ENCODE peak calls at places on chromosomes 1 and 21, in eight cellular contexts. G is uterus; H is neural progenitor cell; I is heart left ventricle; Z is fibroblast of lung; A is esophagus squamous epithelium; V is effector memory CD4-positive, alpha-beta T cell; D is endothelial cell of umbilical vein. N is an unnamed sample.
A peak's percentile ranks its signal among the peaks of the same experiment; 100 is the strongest.

GRCh38 chr1:224800486-224801119 is 128.9 kb upstream of the DNAH14 start:
- DNase-seq in V (no peak), Z (no peak), H (no peak), I (no peak), A (no peak), D (no peak), G (no peak), N (no peak)

GRCh38 chr1:245160288-245160687 is 5.5 kb downstream of the KIF26B start:
- DNase-seq in G (no peak), D (no peak), A (no peak), Z (no peak), V (no peak), I (no peak), H (no peak), N (no peak)

GRCh38 chr21:10463156-10463555 is 58.2 kb upstream of the TPTE start:
- DNase-seq in G (no peak), A (no peak), Z (no peak), H (no peak), I (no peak), D (no peak), V (no peak), N (no peak)

GRCh38 chr1:1041092-1041503 is 21.2 kb downstream of the AGRN start:
- DNase-seq in G (no peak), I (no peak), H (peak; percentile 83), Z (no peak), A (no peak), D (no peak), V (no peak), N (no peak)

GRCh38 chr1:50105430-50105829 is 3.3 kb upstream of the ELAVL4 start:
- DNase-seq in I (no peak), V (no peak), H (no peak), A (no peak), D (no peak), G (no peak), Z (no peak), N (no peak)

GRCh38 chr1:172321429-172321828 is 99.1 kb upstream of the C1orf105 start:
- DNase-seq in D (peak; percentile 58), I (peak; percentile 26), Z (peak; percentile 83), V (no peak), A (no peak), H (no peak), G (no peak), N (peak; percentile 26)

GRCh38 chr1:97270508-97271307 is 549.1 kb downstream of the PTBP2 start:
- DNase-seq in H (no peak), A (no peak), G (no peak), V (no peak), I (no peak), D (peak; percentile 58), Z (peak; percentile 83), N (no peak)

GRCh38 chr1:34885405-34886247 is 26.1 kb upstream of the SMIM12 start:
- DNase-seq in H (peak; percentile 74), V (peak; percentile 26), I (peak; percentile 54), A (no peak), D (peak; percentile 22), Z (peak; percentile 24), G (no peak), N (peak; percentile 52)

GRCh38 chr1:174166530-174167328 is 7.4 kb downstream of the RABGAP1L start:
- DNase-seq in I (no peak), A (no peak), V (no peak), G (no peak), D (no peak), H (no peak), Z (no peak), N (no peak)

GRCh38 chr1:198467342-198467741 is 73.1 kb downstream of the ATP6V1G3 start:
- DNase-seq in Z (no peak), I (no peak), A (no peak), H (no peak), D (no peak), V (no peak), G (no peak), N (no peak)

GRCh38 chr1:228242313-228242864 is 34.5 kb downstream of the OBSCN start:
- DNase-seq in I (no peak), G (no peak), V (no peak), A (no peak), Z (no peak), H (no peak), D (no peak), N (no peak)

GRCh38 chr1:228246216-228246900 is 38.5 kb downstream of the OBSCN start:
- DNase-seq in H (no peak), I (no peak), V (no peak), D (no peak), A (no peak), G (no peak), Z (no peak), N (no peak)

GRCh38 chr1:228243093-228243492 is 35.2 kb downstream of the OBSCN start:
- DNase-seq in G (no peak), I (no peak), H (no peak), D (no peak), Z (no peak), V (no peak), A (no peak), N (no peak)

GRCh38 chr1:228241259-228241658 is 33.4 kb downstream of the OBSCN start:
- DNase-seq in Z (no peak), H (no peak), A (no peak), V (no peak), I (no peak), G (no peak), D (no peak), N (no peak)

GRCh38 chr1:228245111-228245510 is 37.3 kb downstream of the OBSCN start:
- DNase-seq in Z (no peak), D (no peak), V (no peak), A (no peak), G (no peak), I (no peak), H (no peak), N (no peak)
- H3K36me3 ChIP-seq in Z (no peaks in the 10 kb centered on the region), D (no peaks in the 10 kb centered on the region), V (peaks cover 46% of the 10 kb centered on the region), A (no peaks in the 10 kb centered on the region), G (no peaks in the 10 kb centered on the region), I (peaks cover 4% of the 10 kb centered on the region), H (peaks cover 31% of the 10 kb centered on the region), N (peaks cover 28% of the 10 kb centered on the region)

GRCh38 chr1:115547661-115548060 is 94.1 kb upstream of the VANGL1 start:
- DNase-seq in Z (no peak), I (no peak), D (no peak), G (no peak), H (no peak), V (no peak), A (no peak), N (no peak)
- H3K4me3 ChIP-seq in Z (no peak overlapping the region), I (no peak overlapping the region), D (no peak overlapping the region), G (no peak overlapping the region), H (no peak overlapping the region), V (no peak overlapping the region), A (no peak overlapping the region), N (no peak overlapping the region)

DNA sequence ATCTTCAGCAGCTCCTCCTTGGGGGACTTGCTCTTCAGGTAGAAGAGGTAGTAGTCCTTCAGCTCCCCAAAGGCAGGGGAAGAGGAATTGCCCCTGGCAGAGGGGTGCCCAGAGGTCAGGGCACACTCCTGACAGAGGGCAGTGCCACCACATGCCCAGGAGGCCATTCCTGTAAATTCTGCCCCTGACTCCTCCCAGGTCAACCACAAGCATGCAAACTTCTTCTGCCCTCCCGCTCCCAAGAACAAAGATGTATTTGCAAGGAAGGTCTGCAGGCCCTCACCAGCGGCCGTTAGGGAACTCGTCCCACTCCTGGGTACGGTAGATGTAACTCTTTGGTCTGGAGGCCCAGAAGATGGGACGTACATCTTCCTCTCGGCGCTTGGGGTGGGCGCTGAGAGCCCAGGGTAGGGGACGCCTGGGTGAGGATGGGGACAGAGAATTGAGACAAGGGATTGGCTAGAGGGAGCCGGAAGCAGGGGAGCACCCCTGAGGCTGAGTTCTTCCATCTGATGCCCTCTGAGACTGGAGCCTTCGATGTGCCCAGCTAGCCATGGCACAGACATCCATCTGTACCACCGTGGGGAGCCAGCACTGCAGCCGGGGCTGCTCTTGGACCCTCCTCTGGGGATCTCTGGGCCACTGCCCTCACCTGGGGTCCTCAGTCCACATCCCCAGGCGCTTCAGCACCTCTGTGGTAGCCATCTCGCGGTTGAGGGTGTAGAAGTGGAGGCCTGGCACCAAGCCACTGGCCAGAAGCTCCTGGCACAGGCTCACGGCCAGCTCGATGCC is 11.1 kb downstream of the MTHFR start:
- DNase-seq in Z (no peak), V (no peak), I (peak; percentile 60), H (no peak), A (no peak), D (no peak), G (no peak), N (no peak)
- H3K36me3 ChIP-seq in Z (peaks cover 39% of the 10 kb centered on the region), V (peaks cover 57% of the 10 kb centered on the region), I (peaks cover 83% of the 10 kb centered on the region), H (no peaks in the 10 kb centered on the region), A (peaks cover 25% of the 10 kb centered on the region), D (peaks cover 37% of the 10 kb centered on the region), G (no peaks in the 10 kb centered on the region), N (peaks cover 70% of the 10 kb centered on the region)

GRCh38 chr1:53324728-53325297 is 3.1 kb downstream of the LRP8 start:
- DNase-seq in Z (peak; percentile 36), I (no peak), H (no peak), D (no peak), G (no peak), A (no peak), V (no peak), N (no peak)
- H3K4me3 ChIP-seq in Z (no peak overlapping the region), I (no peak overlapping the region), H (no peak overlapping the region), D (no peak overlapping the region), G (no peak overlapping the region), A (no peak overlapping the region), V (no peak overlapping the region), N (no peak overlapping the region)

GRCh38 chr1:62544570-62544969 is 52.8 kb upstream of the ANGPTL3 start:
- DNase-seq in G (no peak), H (no peak), D (no peak), Z (no peak), V (no peak), A (no peak), I (no peak), N (no peak)

GRCh38 chr1:62541048-62541447 is 56.3 kb upstream of the ANGPTL3 start:
- DNase-seq in Z (no peak), H (no peak), D (no peak), I (no peak), A (no peak), V (no peak), G (no peak), N (no peak)

GRCh38 chr1:62536865-62537264 is 60.5 kb upstream of the ANGPTL3 start:
- DNase-seq in V (no peak), D (no peak), I (no peak), A (no peak), Z (no peak), G (no peak), H (no peak), N (no peak)

DNA sequence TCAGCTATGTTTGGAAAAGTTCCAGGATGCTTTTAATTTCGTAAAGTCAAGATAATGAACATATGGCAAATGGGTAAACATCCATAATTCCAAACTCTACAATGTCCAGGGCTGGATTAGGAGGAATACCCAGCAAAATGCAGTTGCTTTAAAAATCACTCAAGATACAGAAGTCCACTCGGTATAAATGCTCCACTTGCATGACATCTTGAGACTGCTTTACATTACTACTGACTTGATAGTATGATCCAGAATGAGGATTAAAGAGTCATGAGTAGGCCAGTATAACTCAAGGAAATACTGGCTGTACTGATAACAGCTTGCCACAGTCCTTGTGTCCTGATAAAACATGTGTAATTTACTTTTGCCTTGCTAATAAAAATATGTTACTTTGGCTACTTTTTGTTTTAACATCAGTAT is 58.3 kb upstream of the ANGPTL3 start:
- DNase-seq in Z (peak; percentile 14), G (no peak), A (no peak), H (no peak), D (peak; percentile 12), I (no peak), V (no peak), N (no peak)
- H3K36me3 ChIP-seq in Z (peaks cover 3% of the 10 kb centered on the region), G (no peaks in the 10 kb centered on the region), A (no peaks in the 10 kb centered on the region), H (peaks cover 18% of the 10 kb centered on the region), D (no peaks in the 10 kb centered on the region), I (peaks cover 57% of the 10 kb centered on the region), V (no peaks in the 10 kb centered on the region), N (peaks cover 31% of the 10 kb centered on the region)